ENCODE peak calls at places on chromosomes 12 and 14, in six cellular contexts. S, L, I, H, K and N are unnamed samples.

GRCh38 chr12:48956279-48957140 is 777 bp downstream of the ARF3 start:
- DNase-seq in K (peak), H (no peak), I (peak), L (peak), S (peak), N (peak)

GRCh38 chr12:74394647-74395046 is 143.0 kb upstream of the ATXN7L3B start:
- DNase-seq in S (no peak), K (no peak), L (no peak), H (no peak), I (no peak), N (no peak)

GRCh38 chr12:62435337-62436163 is 31.1 kb upstream of the MON2 start:
- DNase-seq in H (no peak), S (peak), K (peak), L (peak), I (peak), N (peak)

GRCh38 chr12:121718653-121719239 is 6.2 kb downstream of the TMEM120B start:
- DNase-seq in H (no peak), K (no peak), I (no peak), S (no peak), L (no peak), N (no peak)

GRCh38 chr14:78356406-78356805 is 186.2 kb downstream of the NRXN3 start:
- DNase-seq in I (no peak), H (no peak), L (no peak), K (no peak), S (no peak), N (no peak)

GRCh38 chr14:21215130-21215878 is 53.9 kb downstream of the HNRNPC start:
- DNase-seq in S (no peak), K (no peak), L (no peak), H (no peak), I (no peak), N (no peak)

GRCh38 chr14:92792885-92793284 is 1.2 kb upstream of the GOLGA5 start:
- DNase-seq in H (no peak), K (no peak), L (no peak), I (no peak), S (no peak), N (peak)

GRCh38 chr14:29243355-29243754 is 476.8 kb downstream of the FOXG1 start:
- DNase-seq in I (no peak), K (peak), L (no peak), H (no peak), S (no peak), N (peak)

GRCh38 chr14:87084908-87085307 is 908.1 kb downstream of the GALC start:
- DNase-seq in S (no peak), L (no peak), I (no peak), K (no peak), H (no peak), N (no peak)

GRCh38 chr14:72254202-72254939 is 322.1 kb downstream of the RGS6 start:
- DNase-seq in L (no peak), I (no peak), K (no peak), S (no peak), H (no peak), N (no peak)

GRCh38 chr14:85731198-85731597 is 201.3 kb downstream of the FLRT2 start:
- DNase-seq in H (no peak), S (peak), L (no peak), I (peak), K (peak), N (peak)

GRCh38 chr14:35808076-35808657 is 928 bp downstream of the RALGAPA1 start:
- DNase-seq in S (peak), H (no peak), K (no peak), I (peak), L (no peak), N (peak)

GRCh38 chr12:76183459-76184186 is 99.1 kb upstream of the NAP1L1 start:
- DNase-seq in H (no peak), I (peak), K (peak), S (peak), L (no peak), N (peak)

GRCh38 chr12:129701536-129702165 is 202.2 kb downstream of the TMEM132D start:
- DNase-seq in S (no peak), I (peak), L (no peak), H (no peak), K (no peak), N (no peak)

GRCh38 chr14:105161314-105161713 is 7.3 kb downstream of the JAG2 start:
- DNase-seq in L (no peak), H (no peak), K (no peak), I (no peak), S (peak), N (no peak)

GRCh38 chr14:37124617-37125016 is 47.8 kb downstream of the SLC25A21 start:
- DNase-seq in K (no peak), S (peak), I (no peak), H (no peak), L (no peak), N (no peak)

GRCh38 chr12:74317078-74317581 is 220.5 kb upstream of the ATXN7L3B start:
- DNase-seq in H (no peak), K (peak), I (no peak), L (no peak), S (peak), N (peak)

GRCh38 chr12:54983536-54984102 is 943 bp downstream of the TESPA1 start:
- DNase-seq in I (no peak), S (no peak), K (no peak), L (no peak), H (no peak), N (no peak)

GRCh38 chr14:24818823-24819341 is 184.9 kb upstream of the GZMB start:
- DNase-seq in H (no peak), L (no peak), I (no peak), S (no peak), K (no peak), N (no peak)

GRCh38 chr12:53961025-53961761 is 6.5 kb downstream of the HOXC12 start:
- DNase-seq in I (no peak), K (no peak), H (no peak), L (no peak), S (no peak), N (no peak)
- H3K4me3 ChIP-seq in I (no peak), K (no peak), H (no peak), L (no peak), S (no peak), N (no peak)

DNA sequence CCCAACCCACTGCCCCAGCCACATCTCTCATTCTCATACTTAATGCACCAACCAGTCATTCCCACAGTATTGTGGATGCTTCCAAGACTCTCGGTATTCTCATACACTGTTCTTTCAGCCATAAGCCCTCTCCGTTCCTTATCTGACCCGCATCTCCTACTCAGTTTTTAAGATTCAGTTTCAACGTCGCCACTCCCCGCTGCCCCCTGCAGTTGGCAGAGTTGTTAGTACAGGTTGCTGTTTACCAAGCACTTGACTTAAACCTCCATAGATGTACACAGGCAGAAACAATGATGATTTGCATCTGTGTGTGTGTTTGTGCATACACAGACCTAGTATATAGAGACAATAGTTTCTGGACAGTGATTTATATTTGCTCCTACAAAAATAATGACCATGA is 40.2 kb downstream of the PAH start:
- DNase-seq in S (no peak), L (no peak), I (no peak), H (no peak), K (no peak), N (no peak)
- TF ChIP-seq CTCF in S (no peak), L (no peak), I (no peak), H (no peak), K (no peak), N (no peak)

GRCh38 chr14:100072783-100073346 is 7.6 kb downstream of the EVL start:
- DNase-seq in I (peak), K (no peak), S (no peak), H (no peak), L (no peak), N (no peak)

GRCh38 chr14:100069161-100069800 is 4.1 kb downstream of the EVL start:
- DNase-seq in K (no peak), H (no peak), S (no peak), L (no peak), I (no peak), N (no peak)

GRCh38 chr14:100067971-100068959 is 3.0 kb downstream of the EVL start:
- DNase-seq in K (no peak), S (peak), I (peak), L (no peak), H (peak), N (no peak)

GRCh38 chr14:100071545-100071944 is 6.3 kb downstream of the EVL start:
- DNase-seq in L (no peak), I (no peak), K (no peak), H (no peak), S (no peak), N (no peak)

GRCh38 chr14:100070310-100070709 is 5.1 kb downstream of the EVL start:
- DNase-seq in H (no peak), L (no peak), K (no peak), S (no peak), I (no peak), N (no peak)
- H3K4me3 ChIP-seq in H (no peak), L (no peak), K (no peak), S (no peak), I (no peak), N (no peak)

DNA sequence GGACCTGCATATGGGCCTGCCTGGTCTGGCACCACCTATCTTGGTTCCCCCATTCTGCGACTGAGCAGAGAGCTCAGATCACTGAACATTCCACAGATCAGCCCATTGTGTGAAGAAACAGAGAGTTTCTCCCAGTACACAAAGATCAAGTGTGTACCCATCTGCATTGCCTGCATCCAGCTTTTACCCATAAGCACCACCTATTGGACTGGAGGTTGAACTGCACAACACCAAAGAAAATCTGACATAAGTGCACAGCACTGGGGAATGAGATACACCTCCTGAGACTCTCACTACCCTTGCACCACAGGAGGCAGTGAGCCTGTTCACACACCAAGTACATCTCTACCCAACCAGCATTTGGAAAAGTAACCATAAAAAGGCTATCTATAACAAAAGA is 362.6 kb upstream of the CLEC14A start:
- DNase-seq in L (no peak), H (no peak), K (no peak), I (no peak), S (no peak), N (no peak)
- TF ChIP-seq CTCF in L (no peak), H (no peak), K (peak), I (no peak), S (no peak), N (no peak)

GRCh38 chr14:99793213-99794155 is at the start of gene EML1:
- DNase-seq in H (no peak), S (peak), I (peak), K (peak), L (peak), N (peak)

GRCh38 chr14:99795046-99795445 is 1.8 kb downstream of the EML1 start:
- DNase-seq in K (no peak), H (no peak), L (no peak), I (no peak), S (no peak), N (no peak)

GRCh38 chr14:99791476-99792283 is 1.5 kb upstream of the EML1 start:
- DNase-seq in K (no peak), I (no peak), L (peak), H (no peak), S (no peak), N (no peak)

GRCh38 chr14:99792551-99793212 is 531 bp upstream of the EML1 start:
- DNase-seq in K (peak), S (peak), L (peak), I (peak), H (no peak), N (peak)

DNA sequence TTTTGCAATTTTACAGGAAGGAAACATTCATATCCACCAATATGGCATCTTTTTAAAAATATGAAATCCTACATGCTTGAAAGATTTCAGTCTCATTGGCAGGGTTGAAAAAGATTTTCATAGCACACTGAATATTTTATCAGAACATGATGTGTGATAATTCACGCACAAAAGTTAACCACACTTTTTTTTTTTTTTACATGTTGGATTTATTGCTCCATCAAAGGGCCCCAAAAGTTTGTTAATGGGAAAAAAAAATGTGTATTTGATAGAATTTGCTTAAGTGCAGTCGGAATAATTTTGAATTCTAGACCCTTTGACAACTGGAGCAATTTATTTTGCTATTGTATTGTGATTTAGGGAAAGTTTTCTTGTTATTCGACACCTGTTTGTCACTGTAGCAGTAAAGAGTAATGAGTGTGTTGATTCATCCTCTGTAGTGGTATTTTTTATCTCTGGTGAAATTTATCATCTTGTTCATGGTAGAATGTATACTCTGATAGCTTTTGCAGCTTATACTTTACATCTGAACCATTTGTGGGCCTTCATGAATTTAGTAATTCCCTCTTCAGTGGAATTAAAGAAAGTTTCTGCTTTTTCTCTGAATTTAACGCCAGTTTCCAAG is 1.1 kb downstream of the EML1 start:
- DNase-seq in I (no peak), L (no peak), K (no peak), H (no peak), S (no peak), N (no peak)
- H3K4me3 ChIP-seq in I (no peak), L (peak), K (peak), H (peak), S (no peak), N (peak)